ENCODE peak calls at places on chromosomes 11 and 22, in four cellular contexts. Q is GM12878, V is K562, B is SK-N-SH. F is an unnamed sample.

GRCh38 chr11:64027619-64028397 is 7.9 kb upstream of the FLRT1 start:
- DNase-seq in Q (no peak), V (no peak), B (no peak), F (no peak)

GRCh38 chr11:34653851-34654490 is 33.1 kb downstream of the EHF start:
- DNase-seq in Q (no peak), V (peak), B (no peak), F (no peak)

GRCh38 chr22:41966607-41967240 is 2.5 kb upstream of the SEPTIN3 start:
- DNase-seq in Q (peak), V (peak), B (peak), F (peak)

GRCh38 chr11:69212121-69213110 is 56.7 kb downstream of the SMIM38 start:
- DNase-seq in Q (no peak), V (no peak), B (peak), F (peak)

GRCh38 chr11:91664521-91664920 is 560.1 kb upstream of the FAT3 start:
- DNase-seq in Q (no peak), V (no peak), B (no peak), F (no peak)

GRCh38 chr22:39432361-39432811 is 24.4 kb upstream of the MGAT3 start:
- DNase-seq in Q (no peak), V (no peak), B (no peak), F (no peak)

GRCh38 chr11:27605422-27605821 is 94.8 kb downstream of the BDNF start:
- DNase-seq in Q (no peak), V (no peak), B (no peak), F (no peak)

GRCh38 chr22:39898997-39899396 is 1.9 kb upstream of the GRAP2 start:
- DNase-seq in Q (peak), V (no peak), B (no peak), F (no peak)

GRCh38 chr11:114209904-114210303 is 86.3 kb upstream of the NNMT start:
- DNase-seq in Q (no peak), V (no peak), B (no peak), F (no peak)

GRCh38 chr11:100805509-100806199 is 118.6 kb downstream of the ARHGAP42 start:
- DNase-seq in Q (no peak), V (no peak), B (no peak), F (no peak)

GRCh38 chr11:113725883-113726405 is 19.8 kb upstream of the TMPRSS5 start:
- DNase-seq in Q (no peak), V (no peak), B (no peak), F (no peak)

GRCh38 chr22:48957311-48957986 is 870.2 kb downstream of the BRD1 start:
- DNase-seq in Q (no peak), V (no peak), B (no peak), F (no peak)

GRCh38 chr11:27596802-27597201 is 90.2 kb upstream of the LIN7C start:
- DNase-seq in Q (no peak), V (no peak), B (no peak), F (no peak)

GRCh38 chr11:94171693-94172440 is 43.2 kb downstream of the PANX1 start:
- DNase-seq in Q (no peak), V (peak), B (peak), F (peak)

GRCh38 chr22:47842119-47842518 is 1079.7 kb downstream of the TBC1D22A start:
- DNase-seq in Q (no peak), V (no peak), B (no peak), F (peak)

GRCh38 chr22:35900483-35901168 is 128.0 kb downstream of the RBFOX2 start:
- DNase-seq in Q (no peak), V (no peak), B (no peak), F (no peak)

GRCh38 chr22:42651134-42651533 is 1.9 kb upstream of the CYB5R3 start:
- DNase-seq in Q (no peak), V (no peak), B (no peak), F (no peak)

GRCh38 chr22:32335471-32335870 is 22.2 kb upstream of the RFPL3 start:
- DNase-seq in Q (no peak), V (no peak), B (no peak), F (no peak)

GRCh38 chr22:42268852-42269406 is 1.5 kb downstream of the TCF20 start:
- DNase-seq in Q (no peak), V (no peak), B (peak), F (no peak)

GRCh38 chr11:78344676-78345075 is 72.9 kb downstream of the GAB2 start:
- DNase-seq in Q (no peak), V (no peak), B (no peak), F (no peak)

GRCh38 chr11:117143390-117143789 is 697 bp upstream of the PAFAH1B2 start:
- DNase-seq in Q (no peak), V (peak), B (peak), F (no peak)

DNA sequence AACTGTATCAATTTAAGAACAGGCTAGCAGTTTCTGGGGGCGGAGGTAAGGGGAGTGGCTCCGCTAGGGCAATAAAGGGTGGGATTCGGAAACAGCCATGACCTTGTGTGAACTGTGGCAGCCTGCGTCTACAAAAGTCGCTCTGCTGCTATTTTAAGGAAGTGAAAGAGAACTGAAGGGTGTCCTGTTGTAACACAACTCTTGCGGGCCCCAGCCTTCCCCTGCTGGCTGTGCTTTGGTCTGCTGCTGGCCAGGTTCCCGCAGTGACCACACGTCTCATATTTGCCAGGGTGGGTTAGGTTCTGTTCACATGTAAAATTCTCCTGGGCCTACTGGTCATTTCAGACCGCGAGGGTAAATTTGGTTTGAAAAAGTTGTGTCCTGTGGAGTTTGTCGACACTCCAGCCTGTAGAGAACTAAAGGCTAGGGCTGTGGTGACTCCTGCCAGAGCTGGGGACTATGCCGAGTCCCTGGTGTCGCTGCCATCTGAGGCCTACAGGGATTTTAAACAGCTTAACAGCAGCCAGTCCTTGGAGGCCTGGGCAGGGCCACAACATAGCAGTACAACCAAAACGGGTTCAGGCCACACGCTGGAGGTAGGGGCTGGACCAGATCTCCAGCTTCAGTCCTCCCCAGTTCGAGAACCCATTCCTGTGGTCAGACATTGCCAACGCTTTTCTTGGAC is 1.1 kb upstream of the PPFIBP2 start:
- DNase-seq in Q (no peak), V (peak), B (no peak), F (peak)
- TF ChIP-seq USF1 in Q (no peak), V (no peak), B (no peak), F (no peak)

GRCh38 chr11:130762342-130763037 is 153.8 kb downstream of the SNX19 start:
- DNase-seq in Q (no peak), V (no peak), B (no peak), F (no peak)
- TF ChIP-seq USF1 in Q (no peak), V (no peak), B (no peak), F (no peak)

GRCh38 chr11:119749006-119749565 is 20.1 kb upstream of the NECTIN1 start:
- DNase-seq in Q (no peak), V (no peak), B (no peak), F (no peak)

GRCh38 chr11:119745112-119745511 is 16.1 kb upstream of the NECTIN1 start:
- DNase-seq in Q (no peak), V (no peak), B (no peak), F (no peak)

GRCh38 chr11:119750056-119750455 is 21.1 kb upstream of the NECTIN1 start:
- DNase-seq in Q (no peak), V (no peak), B (no peak), F (no peak)

GRCh38 chr11:119745776-119746535 is 17.0 kb upstream of the NECTIN1 start:
- DNase-seq in Q (no peak), V (no peak), B (no peak), F (no peak)

GRCh38 chr11:119747868-119748660 is 19.1 kb upstream of the NECTIN1 start:
- DNase-seq in Q (no peak), V (no peak), B (no peak), F (no peak)
- TF ChIP-seq USF1 in Q (no peak), V (no peak), B (no peak), F (no peak)

GRCh38 chr11:108034034-108034433 is 25.3 kb downstream of the CUL5 start:
- DNase-seq in Q (no peak), V (no peak), B (no peak), F (no peak)

GRCh38 chr11:108034952-108035351 is 26.3 kb downstream of the CUL5 start:
- DNase-seq in Q (no peak), V (no peak), B (no peak), F (no peak)

GRCh38 chr11:108035690-108036089 is 27.0 kb downstream of the CUL5 start:
- DNase-seq in Q (no peak), V (no peak), B (no peak), F (no peak)

GRCh38 chr11:108037636-108038035 is 28.9 kb downstream of the CUL5 start:
- DNase-seq in Q (no peak), V (no peak), B (no peak), F (no peak)

DNA sequence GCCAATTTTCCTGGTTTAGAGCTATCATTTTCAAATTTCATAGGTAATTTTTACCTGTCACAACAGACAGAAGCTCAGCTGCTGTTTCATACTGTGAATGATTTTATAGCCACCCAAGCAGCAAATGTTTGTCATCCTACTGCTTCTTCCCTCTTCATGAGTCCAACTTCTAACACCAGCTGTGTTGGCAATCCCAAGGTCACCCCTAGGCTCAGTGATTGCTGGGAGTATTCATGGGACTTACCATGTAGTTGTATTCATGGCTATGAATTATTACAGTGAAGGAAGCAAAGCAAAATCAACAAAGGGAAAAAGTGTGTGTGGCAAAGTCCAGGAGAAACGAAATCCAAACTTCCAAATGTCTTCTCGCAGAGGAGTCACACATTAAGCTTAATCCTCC is 28.5 kb downstream of the CUL5 start:
- DNase-seq in Q (no peak), V (no peak), B (no peak), F (no peak)
- TF ChIP-seq USF1 in Q (no peak), V (no peak), B (no peak), F (no peak)

F was measured in WTC11.